ENCODE peak calls at places on chromosomes 1 and 21, in five cellular contexts. W, V, K, T and Z are unnamed samples.

GRCh38 chr1:215219372-215219771 is 136.8 kb downstream of the KCNK2 start:
- DNase-seq in W (no peak), V (no peak), K (no peak), T (no peak), Z (no peak)

GRCh38 chr21:33451634-33452071 is 28.1 kb downstream of the TMEM50B start:
- DNase-seq in W (no peak), V (no peak), K (peak), T (no peak), Z (no peak)

GRCh38 chr1:2137257-2138121 is 57.1 kb downstream of the FAAP20 start:
- DNase-seq in W (no peak), V (no peak), K (no peak), T (no peak), Z (no peak)

GRCh38 chr1:46334030-46334384 is 6.6 kb upstream of the NSUN4 start:
- DNase-seq in W (no peak), V (no peak), K (no peak), T (no peak), Z (no peak)

GRCh38 chr1:55400560-55400959 is 185.4 kb upstream of the USP24 start:
- DNase-seq in W (no peak), V (no peak), K (no peak), T (no peak), Z (no peak)

GRCh38 chr1:2046953-2047748 is 3.1 kb upstream of the PRKCZ start:
- DNase-seq in W (no peak), V (no peak), K (no peak), T (no peak), Z (no peak)

GRCh38 chr1:88276158-88276557 is 407.9 kb upstream of the PKN2 start:
- DNase-seq in W (no peak), V (no peak), K (peak), T (no peak), Z (no peak)

GRCh38 chr21:28235169-28235892 is 757.3 kb downstream of the LTN1 start:
- DNase-seq in W (no peak), V (no peak), K (no peak), T (no peak), Z (no peak)

GRCh38 chr1:11982010-11982392 is 1.8 kb downstream of the MFN2 start:
- DNase-seq in W (no peak), V (no peak), K (peak), T (no peak), Z (peak)

GRCh38 chr1:159122005-159122621 is 45.5 kb upstream of the AIM2 start:
- DNase-seq in W (no peak), V (no peak), K (peak), T (no peak), Z (no peak)

GRCh38 chr1:46492269-46492853 is 2.7 kb downstream of the DMBX1 start:
- DNase-seq in W (no peak), V (no peak), K (no peak), T (no peak), Z (no peak)

GRCh38 chr1:233006582-233006981 is 56.2 kb downstream of the NTPCR start:
- DNase-seq in W (no peak), V (no peak), K (no peak), T (peak), Z (no peak)

GRCh38 chr1:234600418-234601216 is 9.4 kb downstream of the IRF2BP2 start:
- DNase-seq in W (peak), V (no peak), K (peak), T (peak), Z (peak)

GRCh38 chr1:36327421-36328087 is 4.1 kb upstream of the EVA1B start:
- DNase-seq in W (no peak), V (no peak), K (peak), T (no peak), Z (no peak)

GRCh38 chr1:105172803-105173202 is 1423.1 kb downstream of the AMY1C start:
- DNase-seq in W (no peak), V (no peak), K (no peak), T (no peak), Z (no peak)

GRCh38 chr1:168410464-168410863 is 129.8 kb downstream of the TBX19 start:
- DNase-seq in W (no peak), V (no peak), K (no peak), T (no peak), Z (no peak)

GRCh38 chr1:228099331-228099732 is 3.8 kb downstream of the C1orf35 start:
- DNase-seq in W (no peak), V (no peak), K (no peak), T (no peak), Z (no peak)

GRCh38 chr1:175792126-175792525 is 48.7 kb upstream of the TNR start:
- DNase-seq in W (no peak), V (no peak), K (no peak), T (no peak), Z (no peak)

GRCh38 chr1:226457307-226457712 is 49.4 kb upstream of the PARP1 start:
- DNase-seq in W (no peak), V (no peak), K (peak), T (no peak), Z (no peak)

GRCh38 chr1:158793604-158794003 is 12.6 kb upstream of the OR6N2 start:
- DNase-seq in W (no peak), V (no peak), K (no peak), T (no peak), Z (no peak)

GRCh38 chr1:94105957-94106529 is 14.9 kb downstream of the ABCA4 start:
- DNase-seq in W (no peak), V (no peak), K (no peak), T (no peak), Z (no peak)

GRCh38 chr1:181099152-181100014 is 10.9 kb downstream of the IER5 start:
- DNase-seq in W (no peak), V (no peak), K (peak), T (no peak), Z (no peak)

GRCh38 chr21:46598563-46599250 is 6.2 kb downstream of the S100B start:
- DNase-seq in W (no peak), V (no peak), K (no peak), T (no peak), Z (no peak)

GRCh38 chr1:64471218-64471719 is 1.3 kb downstream of the CACHD1 start:
- DNase-seq in W (peak), V (no peak), K (peak), T (no peak), Z (peak)

GRCh38 chr1:9166289-9167235 is 37.7 kb upstream of the GPR157 start:
- DNase-seq in W (no peak), V (no peak), K (peak), T (no peak), Z (no peak)

GRCh38 chr1:240031009-240031408 is 60.7 kb upstream of the FMN2 start:
- DNase-seq in W (no peak), V (peak), K (peak), T (no peak), Z (peak)

DNA sequence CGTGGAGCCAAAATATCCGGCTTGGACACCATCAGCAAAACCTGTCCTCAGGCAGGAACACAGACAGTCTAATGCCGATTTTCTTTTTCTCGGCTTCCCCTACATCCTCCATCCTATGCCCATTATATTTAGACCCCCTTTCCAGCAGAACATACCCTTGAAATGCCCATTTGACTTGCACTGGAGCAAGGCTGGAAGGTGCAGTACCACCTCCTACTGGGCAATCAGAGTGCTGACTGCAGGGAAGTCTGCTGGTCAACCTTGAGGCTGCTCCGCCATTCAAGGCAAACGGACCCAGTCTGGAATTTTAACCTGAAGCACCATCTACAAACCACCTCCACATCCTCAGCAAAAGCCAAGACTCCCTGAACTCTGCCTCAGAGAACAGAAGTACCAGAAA is 79.5 kb downstream of the TIAM1 start:
- DNase-seq in W (no peak), V (no peak), K (no peak), T (no peak), Z (no peak)
- TF ChIP-seq CTCF in W (no peak), V (no peak), K (no peak), T (no peak), Z (no peak)

DNA sequence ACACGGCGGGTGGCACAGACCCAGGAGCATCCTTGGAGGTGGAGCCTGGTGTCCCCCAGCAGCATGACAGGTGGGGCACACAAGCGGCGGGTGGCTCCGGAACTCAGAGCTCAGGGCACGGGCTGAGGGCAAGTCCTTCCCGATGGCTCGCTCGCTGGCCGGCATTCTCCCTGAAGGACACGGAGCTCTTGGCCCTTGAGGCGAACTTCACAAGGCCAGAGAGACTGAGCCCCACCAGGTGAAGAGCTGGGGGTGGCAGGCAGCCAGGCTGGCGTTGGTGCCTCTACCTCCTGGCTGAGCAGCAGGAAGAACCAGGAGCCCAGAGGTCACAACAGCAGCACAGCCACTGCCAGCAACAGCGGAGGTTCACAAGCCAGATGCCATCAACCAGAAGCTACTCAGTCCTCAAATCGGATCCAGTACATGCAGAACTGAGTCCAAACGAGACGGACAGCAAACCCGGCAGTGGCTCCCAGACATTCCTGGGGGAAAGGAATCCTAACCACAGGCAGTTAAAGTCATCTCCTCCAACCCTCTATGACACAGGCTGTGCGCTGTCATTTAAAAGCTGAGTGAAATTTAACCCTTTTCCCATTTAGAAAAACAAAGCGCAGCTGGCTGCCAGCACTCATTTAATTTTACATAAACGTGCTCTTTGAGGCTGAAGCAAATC is 54.0 kb downstream of the NPHP4 start:
- DNase-seq in W (no peak), V (peak), K (peak), T (no peak), Z (no peak)
- TF ChIP-seq CTCF in W (no peak), V (no peak), K (no peak), T (no peak), Z (no peak)

GRCh38 chr1:163069655-163070277 is 605 bp downstream of the RGS4 start:
- DNase-seq in W (no peak), V (no peak), K (no peak), T (no peak), Z (no peak)

GRCh38 chr1:163066686-163067085 is 2.5 kb upstream of the RGS4 start:
- DNase-seq in W (no peak), V (no peak), K (no peak), T (no peak), Z (no peak)

GRCh38 chr1:163071381-163072255 is 2.5 kb downstream of the RGS4 start:
- DNase-seq in W (peak), V (peak), K (peak), T (peak), Z (peak)

GRCh38 chr1:163068716-163069115 is 445 bp upstream of the RGS4 start:
- DNase-seq in W (no peak), V (no peak), K (peak), T (no peak), Z (no peak)

GRCh38 chr1:163069142-163069541 is at the start of gene RGS4:
- DNase-seq in W (peak), V (peak), K (peak), T (peak), Z (peak)
- TF ChIP-seq CTCF in W (peak), V (peak), K (peak), T (peak), Z (peak)

GRCh38 chr1:37514350-37515184 is at the start of gene MEAF6:
- DNase-seq in W (peak), V (peak), K (peak), T (peak), Z (peak)
- TF ChIP-seq CTCF in W (peak), V (peak), K (no peak), T (peak), Z (peak)

GRCh38 chr1:13760921-13761320 is 60.9 kb downstream of the PRDM2 start:
- DNase-seq in W (no peak), V (no peak), K (no peak), T (no peak), Z (no peak)
- TF ChIP-seq CTCF in W (no peak), V (no peak), K (no peak), T (no peak), Z (no peak)

GRCh38 chr1:97192872-97193572 is 471.4 kb downstream of the PTBP2 start:
- DNase-seq in W (no peak), V (peak), K (peak), T (no peak), Z (peak)
- TF ChIP-seq CTCF in W (no peak), V (peak), K (peak), T (no peak), Z (no peak)

DNA sequence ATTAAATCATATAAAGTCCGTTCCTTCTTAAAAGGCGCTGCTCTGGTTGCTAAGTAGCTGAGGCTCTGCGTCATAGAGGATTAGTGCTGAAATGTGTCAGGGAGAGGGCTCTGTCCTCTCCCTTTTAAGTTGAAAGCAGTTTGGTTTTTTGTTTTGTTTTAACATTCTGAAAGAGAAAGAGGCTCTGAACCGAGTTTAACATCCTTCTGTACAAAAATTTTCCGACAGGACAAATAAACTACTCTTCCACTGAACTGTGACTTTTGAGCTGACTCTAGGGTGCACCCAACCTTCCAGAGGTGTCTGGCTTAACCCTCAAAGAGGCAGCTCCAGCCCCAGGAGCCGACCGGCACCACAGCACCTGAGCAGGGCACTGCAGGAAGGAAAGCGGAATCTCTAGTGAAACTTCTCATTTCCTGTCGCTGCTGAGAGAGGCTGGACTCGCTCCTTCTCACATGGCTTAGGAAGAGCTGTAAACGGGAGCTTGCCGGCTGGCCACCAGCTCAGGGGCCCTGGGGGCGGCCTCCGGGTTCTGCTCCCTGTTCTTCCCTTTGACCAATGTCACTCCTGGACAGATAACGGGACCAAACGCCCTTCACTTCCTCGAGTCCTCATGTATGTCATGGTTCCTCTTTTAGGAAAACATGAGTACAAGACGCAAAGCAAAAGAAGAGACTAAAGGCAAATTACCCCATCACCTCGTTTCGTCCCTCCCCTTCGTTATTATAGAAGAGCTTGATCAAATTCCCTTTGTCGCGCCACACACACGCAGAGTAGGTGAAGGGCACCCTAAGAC is 1.2 kb downstream of the VAV3 start:
- DNase-seq in W (peak), V (no peak), K (peak), T (no peak), Z (no peak)
- TF ChIP-seq CTCF in W (no peak), V (no peak), K (no peak), T (no peak), Z (no peak)